ENCODE peak calls at places on chromosomes 11 and 22, in seven cellular contexts. R is HepG2, P is T47D, Q is HCT116, F is K562, L is SK-N-SH, I is H1. T is an unnamed sample.

GRCh38 chr11:112513936-112514716 is 253.5 kb upstream of the PLET1 start:
- DNase-seq in R (no peak), P (no peak), Q (no peak), F (no peak), L (peak; percentile 52), I (peak; percentile 19), T (no peak)

GRCh38 chr11:8698917-8699441 is 16.4 kb downstream of the RPL27A start:
- DNase-seq in R (no peak), P (no peak), Q (no peak), F (no peak), L (no peak), I (peak; percentile 66), T (no peak)

GRCh38 chr11:2194877-2195755 is 23.5 kb upstream of the TH start:
- DNase-seq in R (peak; percentile 25), P (no peak), Q (no peak), F (peak; percentile 66), L (peak; percentile 86), I (peak; percentile 96), T (no peak)

GRCh38 chr11:57179701-57180100 is 2.1 kb upstream of the LRRC55 start:
- DNase-seq in R (no peak), P (no peak), Q (no peak), F (no peak), L (no peak), I (no peak), T (no peak)

GRCh38 chr22:46536559-46537220 is 730 bp downstream of the CELSR1 start:
- DNase-seq in R (no peak), P (no peak), Q (no peak), F (no peak), L (peak; percentile 66), I (peak; percentile 64), T (no peak)

GRCh38 chr11:15629690-15630321 is 515.1 kb downstream of the INSC start:
- DNase-seq in R (peak; percentile 16), P (no peak), Q (peak; percentile 16), F (no peak), L (no peak), I (peak; percentile 78), T (no peak)

GRCh38 chr22:45336971-45337431 is 27.3 kb downstream of the FAM118A start:
- DNase-seq in R (no peak), P (no peak), Q (no peak), F (no peak), L (no peak), I (no peak), T (no peak)

GRCh38 chr11:1869427-1870325 is 16.8 kb downstream of the LSP1 start:
- DNase-seq in R (peak; percentile 20), P (peak; percentile 77), Q (no peak), F (peak; percentile 45), L (no peak), I (no peak), T (no peak)

GRCh38 chr22:45064313-45065268 is 54.8 kb upstream of the PHF21B start:
- DNase-seq in R (no peak), P (no peak), Q (no peak), F (peak; percentile 20), L (no peak), I (no peak), T (peak; percentile 7)

GRCh38 chr11:112922606-112923005 is 38.6 kb upstream of the NCAM1 start:
- DNase-seq in R (no peak), P (no peak), Q (no peak), F (no peak), L (no peak), I (peak; percentile 51), T (no peak)

GRCh38 chr11:124538019-124538418 is 5.4 kb downstream of the OR8B12 start:
- DNase-seq in R (no peak), P (no peak), Q (no peak), F (peak; percentile 31), L (no peak), I (no peak), T (no peak)

GRCh38 chr11:124541204-124541603 is 2.2 kb downstream of the OR8B12 start:
- DNase-seq in R (no peak), P (no peak), Q (no peak), F (no peak), L (no peak), I (no peak), T (no peak)

GRCh38 chr11:124536520-124536919 is 6.9 kb downstream of the OR8B12 start:
- DNase-seq in R (peak; percentile 69), P (no peak), Q (peak; percentile 32), F (peak; percentile 8), L (no peak), I (peak; percentile 59), T (no peak)

DNA sequence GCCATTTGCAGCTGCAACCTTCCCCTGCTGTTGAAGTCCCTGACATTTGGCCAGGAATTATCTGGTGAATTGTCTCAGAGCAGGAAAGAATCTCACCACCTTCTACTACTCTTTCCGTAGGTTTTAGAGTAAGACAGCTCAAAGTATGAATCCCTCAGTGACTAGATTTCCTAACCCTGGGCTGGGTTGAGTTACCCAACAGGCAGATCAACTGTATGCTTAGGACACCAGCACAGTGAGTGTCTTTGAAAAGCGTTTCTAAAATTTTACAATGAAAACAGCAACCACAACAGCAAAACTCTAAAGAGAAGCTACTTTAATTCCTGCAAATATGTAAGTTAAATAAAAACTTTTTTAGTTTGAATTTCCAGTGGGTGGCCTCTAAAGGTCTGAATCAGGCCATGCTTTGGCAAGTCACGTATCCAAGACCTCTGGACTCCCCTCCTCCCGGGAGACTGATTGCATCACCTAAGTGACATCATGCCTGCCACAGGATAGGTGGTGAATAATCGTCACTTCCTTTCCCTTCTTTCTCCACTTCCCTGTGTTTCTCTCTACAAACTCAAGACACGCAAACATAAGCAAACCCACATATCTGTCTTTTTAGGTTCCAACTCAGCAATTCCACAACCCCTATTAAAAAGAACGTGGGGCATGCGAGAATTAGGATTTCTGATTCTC is 7.8 kb downstream of the OR8B12 start:
- DNase-seq in R (no peak), P (no peak), Q (no peak), F (no peak), L (no peak), I (no peak), T (no peak)
- TF ChIP-seq JUND in R (no peak), P (no peak), Q (no peak), F (peak; percentile 81), L (no peak), I (peak; percentile 22), T (no peak)

GRCh38 chr11:114296979-114297372 is 777 bp downstream of the NNMT start:
- DNase-seq in R (no peak), P (no peak), Q (no peak), F (no peak), L (no peak), I (no peak), T (no peak)

GRCh38 chr11:114295676-114296081 is 520 bp upstream of the NNMT start:
- DNase-seq in R (no peak), P (no peak), Q (no peak), F (no peak), L (no peak), I (no peak), T (no peak)

GRCh38 chr11:114298701-114299090 is 2.5 kb downstream of the NNMT start:
- DNase-seq in R (no peak), P (no peak), Q (no peak), F (no peak), L (no peak), I (no peak), T (no peak)

GRCh38 chr11:114297806-114298700 is 1.9 kb downstream of the NNMT start:
- DNase-seq in R (no peak), P (no peak), Q (no peak), F (peak; percentile 32), L (no peak), I (no peak), T (no peak)

DNA sequence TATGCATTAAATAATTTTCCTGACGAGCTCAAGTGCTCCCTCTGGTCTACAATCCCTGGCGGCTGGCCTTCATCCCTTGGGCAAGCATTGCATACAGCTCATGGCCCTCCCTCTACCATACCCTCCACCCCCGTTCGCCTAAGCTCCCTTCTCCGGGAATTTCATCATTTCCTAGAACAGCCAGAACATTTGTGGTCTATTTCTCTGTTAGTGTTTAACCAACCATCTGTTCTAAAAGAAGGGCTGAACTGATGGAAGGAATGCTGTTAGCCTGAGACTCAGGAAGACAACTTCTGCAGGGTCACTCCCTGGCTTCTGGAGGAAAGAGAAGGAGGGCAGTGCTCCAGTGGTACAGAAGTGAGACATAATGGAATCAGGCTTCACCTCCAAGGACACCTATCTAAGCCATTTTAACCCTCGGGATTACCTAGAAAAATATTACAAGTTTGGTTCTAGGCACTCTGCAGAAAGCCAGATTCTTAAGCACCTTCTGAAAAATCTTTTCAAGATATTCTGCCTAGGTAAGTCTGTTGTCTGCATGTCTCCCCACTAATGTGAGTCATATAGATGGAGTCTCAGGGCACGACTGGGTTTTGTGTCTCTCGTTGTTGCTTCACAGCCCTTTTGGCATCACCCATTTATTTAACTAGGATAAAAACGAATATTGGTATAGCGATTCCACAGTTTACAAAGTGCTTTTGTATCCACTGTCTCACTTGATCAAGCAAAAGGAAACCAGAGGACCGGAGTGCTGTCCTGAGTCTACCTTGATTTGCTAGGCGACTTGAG is at the start of gene NNMT:
- DNase-seq in R (no peak), P (no peak), Q (no peak), F (no peak), L (no peak), I (no peak), T (no peak)
- TF ChIP-seq JUND in R (no peak), P (no peak), Q (no peak), F (no peak), L (no peak), I (no peak), T (no peak)

DNA sequence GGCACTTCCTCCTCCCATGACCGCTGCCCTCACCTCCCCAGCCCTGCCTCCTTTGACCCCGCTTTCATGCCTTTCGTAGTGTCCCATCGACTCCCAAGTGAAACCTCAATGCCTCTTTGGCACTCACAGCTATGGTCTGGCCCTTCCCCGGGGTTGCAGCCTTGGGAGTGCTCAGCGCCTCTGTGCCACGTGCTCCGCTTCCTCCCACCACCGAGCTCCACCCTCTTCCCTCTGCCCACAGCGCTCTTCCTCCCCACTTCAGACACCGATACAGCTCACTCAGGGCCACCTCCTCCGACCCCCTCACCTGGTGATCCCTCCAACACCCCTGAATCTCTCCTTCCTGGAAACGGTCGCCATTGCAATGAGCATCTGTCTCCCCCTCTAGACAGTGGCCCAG is 16.6 kb upstream of the SCGB1A1 start:
- DNase-seq in R (no peak), P (no peak), Q (no peak), F (no peak), L (no peak), I (no peak), T (no peak)
- TF ChIP-seq JUND in R (no peak), P (no peak), Q (no peak), F (no peak), L (no peak), I (no peak), T (no peak)

GRCh38 chr11:88337342-88338222 is at the start of gene CTSC:
- DNase-seq in R (peak; percentile 73), P (peak; percentile 79), Q (peak; percentile 53), F (peak; percentile 92), L (peak; percentile 88), I (peak; percentile 96), T (no peak)

GRCh38 chr11:88332851-88333250 is 4.7 kb downstream of the CTSC start:
- DNase-seq in R (no peak), P (no peak), Q (no peak), F (no peak), L (no peak), I (no peak), T (no peak)

GRCh38 chr11:88338223-88338661 is 706 bp upstream of the CTSC start:
- DNase-seq in R (peak; percentile 77), P (peak; percentile 36), Q (no peak), F (peak; percentile 54), L (peak; percentile 35), I (no peak), T (no peak)

GRCh38 chr11:88330826-88331428 is 6.6 kb downstream of the CTSC start:
- DNase-seq in R (no peak), P (no peak), Q (no peak), F (no peak), L (no peak), I (no peak), T (no peak)

GRCh38 chr11:88335284-88335683 is 2.3 kb downstream of the CTSC start:
- DNase-seq in R (peak; percentile 15), P (no peak), Q (no peak), F (no peak), L (no peak), I (no peak), T (no peak)
- TF ChIP-seq JUND in R (no peak), P (no peak), Q (no peak), F (no peak), L (no peak), I (no peak), T (no peak)